ENCODE peak calls at places on chromosome 12, in six cellular contexts. A is SK-N-SH, Y is PC-3, S is HCT116, P is neural progenitor cell, T is GM23248. Q is an unnamed sample. For H3K4me1, the result is how much of the 10 kb centered on the place peaks cover.

GRCh38 chr12:65602579-65603295 is 221.5 kb upstream of the HMGA2 start:
- DNase-seq in P (peak), Y (peak), A (peak), S (peak), T (peak), Q (peak)

GRCh38 chr12:113049976-113050742 is 6.4 kb upstream of the DTX1 start:
- DNase-seq in T (peak), A (peak), P (peak), S (peak), Y (peak), Q (no peak)

GRCh38 chr12:27112891-27113290 is 30.5 kb upstream of the C12orf71 start:
- DNase-seq in S (no peak), T (no peak), A (no peak), P (no peak), Y (peak), Q (no peak)

GRCh38 chr12:22339691-22340090 is 5.2 kb upstream of the ST8SIA1 start:
- DNase-seq in Y (no peak), T (no peak), S (no peak), P (no peak), A (no peak), Q (no peak)

GRCh38 chr12:6047249-6048227 is 76.9 kb downstream of the VWF start:
- DNase-seq in A (no peak), Y (no peak), S (no peak), T (peak), P (no peak), Q (no peak)

GRCh38 chr12:2384533-2385328 is 331.9 kb downstream of the CACNA1C start:
- DNase-seq in Y (no peak), A (no peak), P (no peak), T (peak), S (no peak), Q (no peak)

GRCh38 chr12:20440408-20440807 is 72.1 kb downstream of the PDE3A start:
- DNase-seq in Y (no peak), P (no peak), A (no peak), S (no peak), T (no peak), Q (no peak)

GRCh38 chr12:42846782-42847181 is 257.2 kb upstream of the PRICKLE1 start:
- DNase-seq in P (no peak), S (no peak), Y (no peak), T (peak), A (no peak), Q (no peak)

GRCh38 chr12:47274725-47275124 is 195.0 kb upstream of the AMIGO2 start:
- DNase-seq in Y (no peak), T (no peak), A (no peak), P (no peak), S (no peak), Q (no peak)

GRCh38 chr12:126831115-126831514 is 1435.9 kb upstream of the TMEM132C start:
- DNase-seq in P (no peak), A (no peak), S (no peak), Y (no peak), T (no peak), Q (no peak)

GRCh38 chr12:107704056-107704455 is 18.5 kb downstream of the PWP1 start:
- DNase-seq in P (no peak), Y (no peak), A (no peak), S (no peak), T (no peak), Q (no peak)

GRCh38 chr12:113980537-113981337 is 14.6 kb upstream of the RBM19 start:
- DNase-seq in S (peak), A (peak), Y (peak), T (peak), P (peak), Q (peak)

GRCh38 chr12:46198913-46199312 is 69.9 kb downstream of the SLC38A1 start:
- DNase-seq in Y (no peak), P (no peak), A (no peak), S (no peak), T (no peak), Q (no peak)

GRCh38 chr12:120979220-120979861 is 998 bp downstream of the HNF1A start:
- DNase-seq in A (no peak), S (no peak), P (no peak), Y (no peak), T (no peak), Q (no peak)

GRCh38 chr12:49748306-49748705 is 6.9 kb downstream of the TMBIM6 start:
- DNase-seq in P (no peak), Y (no peak), T (no peak), S (no peak), A (no peak), Q (no peak)

GRCh38 chr12:49740930-49741881 is at the start of gene TMBIM6:
- DNase-seq in P (peak), S (peak), Y (peak), A (peak), T (peak), Q (peak)

GRCh38 chr12:49748800-49749199 is 7.4 kb downstream of the TMBIM6 start:
- DNase-seq in A (no peak), T (no peak), P (no peak), Y (no peak), S (no peak), Q (no peak)

GRCh38 chr12:49741882-49742620 is 694 bp downstream of the TMBIM6 start:
- DNase-seq in S (peak), P (peak), T (peak), Y (peak), A (peak), Q (peak)

GRCh38 chr12:49744363-49744885 is 3.1 kb downstream of the TMBIM6 start:
- DNase-seq in Y (no peak), S (no peak), P (no peak), T (no peak), A (no peak), Q (no peak)
- H3K9ac ChIP-seq in Y (no peak), S (no peak), P (no peak), T (peak), A (no peak), Q (no peak)

GRCh38 chr12:89225808-89226368 is 126.4 kb downstream of the DUSP6 start:
- DNase-seq in Y (peak), S (peak), P (peak), A (no peak), T (peak), Q (no peak)
- TF ChIP-seq EZH2phosphoT487 in Y (no peak), S (no peak), P (no peak), A (no peak), T (no peak), Q (no peak)

GRCh38 chr12:52249511-52250047 is 16.5 kb downstream of the KRT7 start:
- DNase-seq in T (no peak), S (no peak), Y (no peak), A (no peak), P (no peak), Q (no peak)

GRCh38 chr12:52248541-52249035 is 15.5 kb downstream of the KRT7 start:
- DNase-seq in S (no peak), A (no peak), P (no peak), T (peak), Y (no peak), Q (no peak)

GRCh38 chr12:52246720-52247621 is 13.9 kb downstream of the KRT7 start:
- DNase-seq in P (no peak), A (no peak), Y (peak), S (peak), T (no peak), Q (no peak)

GRCh38 chr12:52249041-52249461 is 16.0 kb downstream of the KRT7 start:
- DNase-seq in S (no peak), Y (peak), A (no peak), P (no peak), T (peak), Q (no peak)

GRCh38 chr12:52247622-52248540 is 14.8 kb downstream of the KRT7 start:
- DNase-seq in T (no peak), Y (peak), S (no peak), P (no peak), A (no peak), Q (no peak)
- H3K4me1 ChIP-seq in T (under half), Y (half or more), S (half or more), P (under half), A (under half), Q (under half)

GRCh38 chr12:50620975-50621360 is 116.2 kb downstream of the DIP2B start:
- DNase-seq in Y (no peak), A (no peak), P (no peak), S (no peak), T (no peak), Q (no peak)
- H3K9ac ChIP-seq in Y (no peak), A (no peak), P (no peak), S (peak), T (no peak), Q (no peak)

GRCh38 chr12:77786675-77787074 is 44.0 kb upstream of the NAV3 start:
- DNase-seq in Y (no peak), S (no peak), P (no peak), T (no peak), A (no peak), Q (no peak)

GRCh38 chr12:77788231-77789168 is 42.2 kb upstream of the NAV3 start:
- DNase-seq in T (no peak), A (no peak), P (no peak), Y (no peak), S (no peak), Q (no peak)
- TF ChIP-seq EZH2phosphoT487 in T (no peak), A (no peak), P (no peak), Y (no peak), S (no peak), Q (no peak)